ENCODE peak calls at places on chromosomes 13 and 19, in six cellular contexts. One of them, this sample, is unnamed.

GRCh38 chr13:65470781-65471180 is 1759.4 kb downstream of the PCDH9 start:
- DNase-seq in A549: no peak
- DNase-seq in HepG2: no peak
- DNase-seq in GM12878: no peak
- DNase-seq in K562: no peak
- DNase-seq in NB4: no peak
- DNase-seq in this sample: no peak

GRCh38 chr13:44311011-44311481 is 62.6 kb upstream of the SERP2 start:
- DNase-seq in A549: peak
- DNase-seq in HepG2: no peak
- DNase-seq in GM12878: no peak
- DNase-seq in K562: no peak
- DNase-seq in NB4: no peak
- DNase-seq in this sample: no peak

GRCh38 chr13:49996166-49996915 is 501 bp upstream of the TRIM13 start:
- DNase-seq in A549: peak
- DNase-seq in HepG2: peak
- DNase-seq in GM12878: peak
- DNase-seq in K562: peak
- DNase-seq in NB4: peak
- DNase-seq in this sample: peak

GRCh38 chr13:51999525-51999924 is 11.7 kb downstream of the ATP7B start:
- DNase-seq in A549: no peak
- DNase-seq in HepG2: no peak
- DNase-seq in GM12878: no peak
- DNase-seq in K562: no peak
- DNase-seq in NB4: no peak
- DNase-seq in this sample: no peak

GRCh38 chr19:31701146-31701545 is 351.9 kb upstream of the TSHZ3 start:
- DNase-seq in A549: no peak
- DNase-seq in HepG2: no peak
- DNase-seq in GM12878: no peak
- DNase-seq in K562: no peak
- DNase-seq in NB4: no peak
- DNase-seq in this sample: no peak

GRCh38 chr13:103067751-103068563 is 1.7 kb upstream of the SLC10A2 start:
- DNase-seq in A549: no peak
- DNase-seq in HepG2: no peak
- DNase-seq in GM12878: peak
- DNase-seq in K562: no peak
- DNase-seq in NB4: no peak
- DNase-seq in this sample: no peak

GRCh38 chr19:38183227-38183914 is 40.7 kb downstream of the DPF1 start:
- DNase-seq in A549: no peak
- DNase-seq in HepG2: no peak
- DNase-seq in GM12878: no peak
- DNase-seq in K562: peak
- DNase-seq in NB4: no peak
- DNase-seq in this sample: no peak

GRCh38 chr13:73849292-73849691 is 284.9 kb downstream of the KLF12 start:
- DNase-seq in A549: peak
- DNase-seq in HepG2: peak
- DNase-seq in GM12878: no peak
- DNase-seq in K562: no peak
- DNase-seq in NB4: peak
- DNase-seq in this sample: peak

GRCh38 chr19:17148130-17148529 is 67.0 kb upstream of the USE1 start:
- DNase-seq in A549: no peak
- DNase-seq in HepG2: no peak
- DNase-seq in GM12878: no peak
- DNase-seq in K562: peak
- DNase-seq in NB4: no peak
- DNase-seq in this sample: no peak

GRCh38 chr13:63044617-63045016 is 1629.0 kb upstream of the PCDH20 start:
- DNase-seq in A549: no peak
- DNase-seq in HepG2: no peak
- DNase-seq in GM12878: no peak
- DNase-seq in K562: no peak
- DNase-seq in NB4: no peak
- DNase-seq in this sample: no peak

DNA sequence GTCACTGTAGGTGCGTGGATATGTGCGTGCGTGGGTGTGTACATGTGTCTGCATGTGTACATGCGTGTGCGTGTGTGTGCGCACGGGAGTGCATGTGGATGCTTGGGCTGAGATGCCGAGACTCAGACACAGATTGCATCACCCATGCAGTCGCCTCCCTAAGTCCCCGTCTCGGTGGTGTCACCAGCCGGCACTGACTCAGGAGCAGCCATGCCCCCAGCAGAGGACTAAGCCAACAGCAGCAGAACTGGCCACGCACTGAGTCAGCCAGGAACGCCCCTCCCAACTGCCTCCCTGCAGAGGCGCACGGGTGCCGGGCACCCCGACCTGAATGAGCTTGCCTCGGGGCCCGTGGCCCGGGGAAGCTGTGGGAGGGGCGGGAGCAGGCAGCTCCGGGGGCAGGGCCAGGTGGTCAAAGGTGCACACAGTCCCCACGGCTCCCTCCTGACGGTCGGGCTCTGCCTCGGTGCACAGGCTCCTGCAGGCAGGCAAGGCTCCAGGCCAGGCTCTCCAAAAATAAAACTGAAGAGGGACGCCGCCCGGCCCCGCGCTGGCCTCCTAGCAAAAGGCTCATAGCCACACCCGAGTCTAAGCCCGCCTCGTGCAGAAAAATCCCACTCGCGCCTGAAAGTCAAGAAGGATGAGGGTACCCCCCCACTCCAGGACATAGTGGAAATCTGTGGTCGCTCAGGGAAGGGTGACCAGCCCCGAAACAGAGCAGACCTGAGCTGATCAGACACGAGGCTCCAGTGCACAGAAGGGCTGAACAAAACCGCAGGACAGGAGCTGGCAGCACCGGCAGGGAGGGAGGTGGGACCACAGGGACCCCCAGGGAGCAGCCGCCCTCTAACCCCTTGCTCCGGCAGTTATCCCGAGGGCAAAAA is 49.2 kb downstream of the GADD45B start:
- DNase-seq in A549: peak
- DNase-seq in HepG2: peak
- DNase-seq in GM12878: no peak
- DNase-seq in K562: no peak
- DNase-seq in NB4: peak
- DNase-seq in this sample: no peak
- TF ChIP-seq POLR2A in A549: no peak
- TF ChIP-seq POLR2A in HepG2: no peak
- TF ChIP-seq POLR2A in GM12878: no peak
- TF ChIP-seq POLR2A in K562: no peak
- TF ChIP-seq POLR2A in NB4: peak
- TF ChIP-seq POLR2A in this sample: no peak

DNA sequence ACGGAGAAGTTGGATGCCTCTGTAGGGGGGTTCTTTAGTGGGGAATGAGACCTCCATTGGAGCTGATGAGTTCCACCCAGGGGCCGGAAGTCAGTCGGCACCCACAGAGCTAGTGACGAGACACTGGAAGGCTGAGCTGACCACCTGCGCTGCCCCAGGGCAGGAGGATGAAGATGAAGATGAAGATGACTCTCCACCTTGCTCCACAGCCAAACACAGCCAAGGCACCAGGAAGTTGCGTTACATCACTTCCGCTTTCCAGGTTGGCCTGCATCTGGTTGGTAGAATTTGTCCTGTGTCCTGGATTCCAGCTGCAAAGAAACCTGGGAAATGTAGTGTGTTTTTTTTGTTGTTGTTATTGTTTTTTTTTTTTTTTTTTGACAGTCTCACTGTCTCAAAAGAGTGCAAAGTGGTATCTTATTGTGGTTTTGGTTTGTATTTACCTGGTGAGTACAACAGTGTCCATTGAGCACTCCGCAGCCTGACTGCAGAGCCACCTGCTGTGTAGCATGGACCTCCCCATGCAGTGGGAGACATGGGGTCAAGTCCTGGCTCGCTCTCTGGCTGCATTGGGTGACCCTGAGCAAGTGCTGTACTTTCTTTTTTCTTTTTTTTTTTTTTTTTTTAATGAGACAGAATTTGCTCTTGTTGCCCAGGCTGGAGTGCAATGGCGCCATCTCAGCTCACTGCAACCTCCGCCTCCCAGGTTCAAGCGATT is 1.9 kb downstream of the TBC1D17 start:
- DNase-seq in A549: peak
- DNase-seq in HepG2: no peak
- DNase-seq in GM12878: no peak
- DNase-seq in K562: no peak
- DNase-seq in NB4: peak
- DNase-seq in this sample: no peak
- TF ChIP-seq MYC in A549: no peak
- TF ChIP-seq MYC in HepG2: no peak
- TF ChIP-seq MYC in GM12878: no peak
- TF ChIP-seq MYC in K562: no peak
- TF ChIP-seq MYC in NB4: no peak
- TF ChIP-seq MYC in this sample: no peak

DNA sequence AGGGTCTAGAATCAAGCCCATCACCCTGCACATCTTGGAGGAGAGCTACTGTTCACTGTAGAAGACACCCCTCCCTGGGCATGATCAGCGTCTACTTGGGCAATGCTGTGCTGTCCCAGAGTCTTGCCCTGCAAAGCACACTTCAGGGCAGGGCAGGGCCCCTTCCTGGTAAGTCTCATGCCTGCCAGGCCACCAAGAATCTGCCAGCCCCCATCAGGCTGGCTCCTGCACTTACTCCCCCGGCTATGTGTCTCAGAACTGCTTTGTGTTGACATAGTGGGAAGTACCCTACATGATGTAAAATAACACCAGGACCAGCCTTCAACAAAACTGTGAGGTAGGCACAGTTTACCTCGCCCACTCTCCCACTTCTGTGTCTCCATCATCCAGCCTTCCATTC is 27.9 kb upstream of the ATP12A start:
- DNase-seq in A549: no peak
- DNase-seq in HepG2: no peak
- DNase-seq in GM12878: no peak
- DNase-seq in K562: no peak
- DNase-seq in NB4: no peak
- DNase-seq in this sample: no peak
- TF ChIP-seq POLR2A in A549: no peak
- TF ChIP-seq POLR2A in HepG2: no peak
- TF ChIP-seq POLR2A in GM12878: no peak
- TF ChIP-seq POLR2A in K562: no peak
- TF ChIP-seq POLR2A in NB4: no peak
- TF ChIP-seq POLR2A in this sample: no peak

DNA sequence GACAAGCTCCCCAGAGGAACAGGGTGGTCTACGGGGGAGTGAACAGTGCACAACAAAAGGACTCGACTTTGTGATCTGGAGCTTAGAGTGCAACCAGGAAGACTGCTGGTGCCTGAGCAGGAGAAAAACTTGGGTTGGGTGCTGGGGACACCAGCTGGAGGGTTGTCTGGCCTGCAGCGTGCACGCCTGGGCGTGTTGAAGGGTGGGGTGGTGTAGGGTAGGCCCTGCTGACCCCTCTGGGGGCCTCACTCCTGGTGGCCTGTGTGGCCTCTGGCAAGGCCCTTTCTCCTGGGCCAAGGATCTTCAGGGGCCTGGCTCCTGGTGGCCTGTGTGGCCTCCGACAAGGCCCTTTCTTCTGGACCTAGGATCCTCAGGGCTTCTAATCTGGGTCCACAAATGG is 4.7 kb upstream of the RSPH6A start:
- DNase-seq in A549: no peak
- DNase-seq in HepG2: no peak
- DNase-seq in GM12878: no peak
- DNase-seq in K562: no peak
- DNase-seq in NB4: no peak
- DNase-seq in this sample: no peak
- TF ChIP-seq MYC in A549: no peak
- TF ChIP-seq MYC in HepG2: no peak
- TF ChIP-seq MYC in GM12878: no peak
- TF ChIP-seq MYC in K562: no peak
- TF ChIP-seq MYC in NB4: no peak
- TF ChIP-seq MYC in this sample: no peak

GRCh38 chr13:26660761-26661160 is 99.8 kb downstream of the GPR12 start:
- DNase-seq in A549: no peak
- DNase-seq in HepG2: no peak
- DNase-seq in GM12878: no peak
- DNase-seq in K562: no peak
- DNase-seq in NB4: no peak
- DNase-seq in this sample: no peak

GRCh38 chr13:26664942-26665341 is 95.6 kb downstream of the GPR12 start:
- DNase-seq in A549: no peak
- DNase-seq in HepG2: no peak
- DNase-seq in GM12878: no peak
- DNase-seq in K562: no peak
- DNase-seq in NB4: no peak
- DNase-seq in this sample: no peak

GRCh38 chr13:26663801-26664200 is 96.8 kb downstream of the GPR12 start:
- DNase-seq in A549: no peak
- DNase-seq in HepG2: no peak
- DNase-seq in GM12878: no peak
- DNase-seq in K562: no peak
- DNase-seq in NB4: no peak
- DNase-seq in this sample: peak

GRCh38 chr13:26660185-26660584 is 100.4 kb downstream of the GPR12 start:
- DNase-seq in A549: no peak
- DNase-seq in HepG2: no peak
- DNase-seq in GM12878: no peak
- DNase-seq in K562: no peak
- DNase-seq in NB4: no peak
- DNase-seq in this sample: no peak

DNA sequence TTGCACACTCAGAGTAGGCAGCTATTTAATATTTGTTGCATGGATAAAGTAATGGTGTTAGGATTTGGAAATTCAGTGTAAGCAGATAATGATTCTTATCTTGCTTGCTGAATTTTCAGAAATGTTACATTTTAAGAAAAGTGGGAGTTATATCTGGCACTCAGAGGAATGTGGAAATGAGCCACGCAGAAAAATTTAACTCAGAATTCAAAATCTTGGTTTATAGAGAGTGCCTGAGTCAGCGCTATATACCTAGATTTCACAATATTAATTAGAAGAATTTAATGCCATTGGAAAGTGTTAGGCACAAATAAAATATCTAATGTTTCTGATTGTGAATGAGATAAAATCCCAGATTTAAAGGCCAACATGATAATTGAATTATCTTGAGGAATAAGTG is 96.3 kb downstream of the GPR12 start:
- DNase-seq in A549: no peak
- DNase-seq in HepG2: no peak
- DNase-seq in GM12878: no peak
- DNase-seq in K562: no peak
- DNase-seq in NB4: no peak
- DNase-seq in this sample: no peak
- TF ChIP-seq POLR2A in A549: no peak
- TF ChIP-seq POLR2A in HepG2: no peak
- TF ChIP-seq POLR2A in GM12878: no peak
- TF ChIP-seq POLR2A in K562: no peak
- TF ChIP-seq POLR2A in NB4: no peak
- TF ChIP-seq POLR2A in this sample: no peak

GRCh38 chr13:106393776-106394175 is 141.7 kb downstream of the EFNB2 start:
- DNase-seq in A549: no peak
- DNase-seq in HepG2: no peak
- DNase-seq in GM12878: no peak
- DNase-seq in K562: no peak
- DNase-seq in NB4: no peak
- DNase-seq in this sample: no peak
- TF ChIP-seq MYC in A549: no peak
- TF ChIP-seq MYC in HepG2: no peak
- TF ChIP-seq MYC in GM12878: no peak
- TF ChIP-seq MYC in K562: no peak
- TF ChIP-seq MYC in NB4: no peak
- TF ChIP-seq MYC in this sample: no peak

This sample was measured in endothelial cell of umbilical vein.